ENCODE peak calls at places on chromosomes 2 and 18, in six cellular contexts. I is prostate gland, G is stomach, U is K562, J is SK-N-SH, O is HCT116. E is an unnamed sample.

GRCh38 chr2:164976301-164976700 is 21.0 kb upstream of the SLC38A11 start:
- DNase-seq in I (no peak), U (no peak), O (no peak), G (no peak), J (no peak), E (no peak)

GRCh38 chr18:57737661-57738060 is 65.5 kb downstream of the ATP8B1 start:
- DNase-seq in U (no peak), J (no peak), O (no peak), G (peak), I (peak), E (peak)

GRCh38 chr18:74489631-74490030 is 6.5 kb upstream of the CNDP2 start:
- DNase-seq in I (no peak), G (no peak), O (no peak), J (no peak), U (no peak), E (no peak)

GRCh38 chr2:238636269-238637073 is 209.7 kb downstream of the ASB1 start:
- DNase-seq in I (no peak), G (no peak), U (no peak), O (no peak), J (no peak), E (no peak)

GRCh38 chr2:9945596-9945995 is 5.9 kb upstream of the GRHL1 start:
- DNase-seq in I (no peak), O (no peak), J (no peak), U (no peak), G (no peak), E (no peak)

GRCh38 chr2:168661404-168661869 is 141.0 kb upstream of the NOSTRIN start:
- DNase-seq in G (no peak), U (no peak), I (no peak), O (no peak), J (no peak), E (no peak)

GRCh38 chr2:234723400-234723799 is 226.5 kb upstream of the ARL4C start:
- DNase-seq in G (no peak), U (no peak), J (no peak), O (no peak), I (no peak), E (no peak)

GRCh38 chr2:145186303-145186702 is 666.4 kb upstream of the ZEB2 start:
- DNase-seq in O (no peak), I (no peak), J (no peak), U (peak), G (no peak), E (no peak)

GRCh38 chr2:127094509-127095366 is 12.2 kb downstream of the BIN1 start:
- DNase-seq in O (no peak), U (no peak), J (peak), G (peak), I (peak), E (no peak)

GRCh38 chr2:18435425-18436037 is 124.9 kb downstream of the RDH14 start:
- DNase-seq in O (peak), U (peak), J (peak), G (no peak), I (peak), E (no peak)

GRCh38 chr2:242030858-242031257 is 161.3 kb downstream of the RTP5 start:
- DNase-seq in G (no peak), J (no peak), O (no peak), U (no peak), I (no peak), E (no peak)

DNA sequence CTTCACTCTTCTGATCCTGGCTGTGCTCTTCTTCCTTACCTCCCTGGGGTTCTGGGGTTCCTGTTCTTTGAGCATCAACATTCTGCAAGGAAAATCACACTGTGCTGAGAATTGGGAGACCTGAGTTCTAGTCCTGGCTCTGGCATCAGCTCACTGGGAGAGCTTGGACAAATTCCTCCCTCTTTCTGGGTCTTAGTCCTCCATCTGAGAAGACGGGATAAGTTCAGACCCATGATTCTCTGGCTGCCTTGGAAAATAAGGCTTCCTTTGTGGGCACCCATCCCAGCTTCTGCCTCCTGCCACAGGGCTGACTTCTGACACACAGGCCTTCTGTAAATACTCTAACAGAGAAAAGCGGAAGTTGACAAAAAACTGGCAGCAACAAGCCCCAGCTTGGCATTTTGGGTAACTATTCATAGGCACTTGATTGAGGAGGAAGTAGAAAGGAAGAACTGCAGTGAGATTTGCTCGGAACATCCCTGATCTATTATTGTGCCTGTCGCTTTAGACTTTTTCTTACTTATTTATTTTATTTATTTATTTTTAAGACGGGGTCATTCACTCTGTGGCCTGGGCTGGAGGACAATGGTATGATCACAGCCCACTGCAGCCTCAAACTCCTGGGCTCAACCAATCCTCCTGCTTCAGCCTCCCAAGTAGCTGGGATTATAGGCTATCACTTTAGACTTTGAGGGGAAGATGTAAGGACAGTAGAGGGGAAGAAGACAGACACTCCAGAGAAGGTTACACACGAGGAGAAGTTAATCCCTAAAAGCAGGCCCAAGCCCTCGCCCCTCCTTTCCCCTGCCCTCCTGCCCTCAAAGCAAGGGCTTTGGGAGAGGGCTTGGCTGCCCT is 7.9 kb downstream of the PCBP1 start:
- DNase-seq in O (no peak), G (peak), I (peak), U (no peak), J (no peak), E (peak)
- TF ChIP-seq POLR2AphosphoS5 in O (no peak), G (peak), I (peak), U (no peak), J (no peak), E (peak)

GRCh38 chr2:46276652-46277051 is 20.6 kb upstream of the EPAS1 start:
- DNase-seq in G (no peak), U (no peak), I (no peak), J (no peak), O (no peak), E (no peak)

GRCh38 chr2:46273225-46273863 is 23.9 kb upstream of the EPAS1 start:
- DNase-seq in O (no peak), J (no peak), G (no peak), I (no peak), U (no peak), E (no peak)

GRCh38 chr2:46277470-46278190 is 19.6 kb upstream of the EPAS1 start:
- DNase-seq in I (no peak), U (no peak), O (no peak), G (no peak), J (no peak), E (no peak)

GRCh38 chr2:46273919-46274318 is 23.3 kb upstream of the EPAS1 start:
- DNase-seq in U (no peak), I (no peak), O (no peak), G (no peak), J (no peak), E (no peak)

DNA sequence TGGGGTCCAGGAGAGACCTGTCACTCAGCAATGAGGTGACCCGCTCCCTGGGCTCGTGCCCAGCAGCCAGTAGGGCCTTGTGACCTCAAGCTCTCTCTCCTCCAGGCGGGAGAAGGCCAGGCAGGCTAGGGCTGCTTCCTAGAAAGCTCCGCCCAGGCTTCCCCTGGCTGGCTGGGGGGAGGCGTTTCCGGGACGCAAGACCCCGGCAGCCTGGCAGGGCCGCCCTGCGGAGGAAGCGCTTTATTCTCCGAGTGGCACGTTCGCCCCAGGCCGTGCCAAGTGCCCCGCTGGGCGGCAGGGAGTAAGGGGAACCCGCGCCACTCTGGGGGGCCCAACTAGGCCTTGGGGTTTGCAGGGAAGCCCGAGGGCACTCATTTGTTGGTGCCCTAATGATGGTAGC is 21.2 kb upstream of the EPAS1 start:
- DNase-seq in I (no peak), U (no peak), G (no peak), O (no peak), J (no peak), E (peak)
- TF ChIP-seq POLR2AphosphoS5 in I (no peak), U (no peak), G (no peak), O (no peak), J (no peak), E (peak)

DNA sequence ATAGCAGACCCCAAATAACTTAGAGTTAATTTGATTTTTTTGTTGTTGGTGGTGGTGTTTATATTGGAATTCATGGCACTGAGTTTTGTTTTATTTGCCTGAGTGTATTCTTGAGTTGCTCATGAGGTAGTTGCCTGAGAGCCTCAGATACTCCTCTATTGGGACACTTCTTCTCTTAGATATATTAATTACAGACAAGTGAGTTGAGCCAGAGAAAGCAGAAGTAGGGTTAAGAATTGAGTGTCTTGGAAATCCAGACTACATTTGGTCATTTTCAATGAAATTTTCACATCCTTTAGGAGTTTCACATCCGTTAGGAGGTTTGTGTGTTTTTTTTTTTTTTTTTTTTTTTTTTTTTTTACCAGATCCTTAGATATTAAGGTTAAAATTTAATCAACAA is 29.0 kb downstream of the FMNL2 start:
- DNase-seq in G (no peak), J (no peak), O (no peak), U (no peak), I (no peak), E (no peak)
- TF ChIP-seq POLR2AphosphoS5 in G (no peak), J (no peak), O (no peak), U (no peak), I (no peak), E (no peak)

GRCh38 chr2:183493060-183493459 is 368.8 kb downstream of the NUP35 start:
- DNase-seq in G (no peak), I (no peak), J (no peak), U (no peak), O (no peak), E (no peak)

GRCh38 chr2:183495079-183495478 is 370.8 kb downstream of the NUP35 start:
- DNase-seq in U (no peak), G (no peak), I (no peak), O (no peak), J (no peak), E (no peak)

GRCh38 chr2:183488421-183488820 is 364.2 kb downstream of the NUP35 start:
- DNase-seq in I (no peak), J (no peak), U (no peak), G (no peak), O (no peak), E (no peak)

GRCh38 chr2:183487316-183487715 is 363.1 kb downstream of the NUP35 start:
- DNase-seq in G (no peak), U (no peak), I (no peak), J (no peak), O (no peak), E (no peak)

GRCh38 chr2:183490930-183491329 is 366.7 kb downstream of the NUP35 start:
- DNase-seq in U (no peak), G (no peak), J (no peak), O (no peak), I (no peak), E (no peak)
- TF ChIP-seq POLR2AphosphoS5 in U (no peak), G (no peak), J (no peak), O (no peak), I (no peak), E (no peak)

GRCh38 chr2:59074071-59074470 is 832.9 kb upstream of the FANCL start:
- DNase-seq in O (no peak), J (no peak), I (no peak), U (no peak), G (no peak), E (no peak)

GRCh38 chr2:59073257-59073656 is 832.1 kb upstream of the FANCL start:
- DNase-seq in O (no peak), J (no peak), G (no peak), U (no peak), I (no peak), E (no peak)

GRCh38 chr2:59066787-59067399 is 825.8 kb upstream of the FANCL start:
- DNase-seq in J (no peak), U (no peak), O (no peak), G (no peak), I (no peak), E (peak)

GRCh38 chr2:59068255-59068654 is 827.1 kb upstream of the FANCL start:
- DNase-seq in I (no peak), J (no peak), G (no peak), U (no peak), O (no peak), E (no peak)
- TF ChIP-seq POLR2AphosphoS5 in I (no peak), J (no peak), G (no peak), U (no peak), O (no peak), E (no peak)

DNA sequence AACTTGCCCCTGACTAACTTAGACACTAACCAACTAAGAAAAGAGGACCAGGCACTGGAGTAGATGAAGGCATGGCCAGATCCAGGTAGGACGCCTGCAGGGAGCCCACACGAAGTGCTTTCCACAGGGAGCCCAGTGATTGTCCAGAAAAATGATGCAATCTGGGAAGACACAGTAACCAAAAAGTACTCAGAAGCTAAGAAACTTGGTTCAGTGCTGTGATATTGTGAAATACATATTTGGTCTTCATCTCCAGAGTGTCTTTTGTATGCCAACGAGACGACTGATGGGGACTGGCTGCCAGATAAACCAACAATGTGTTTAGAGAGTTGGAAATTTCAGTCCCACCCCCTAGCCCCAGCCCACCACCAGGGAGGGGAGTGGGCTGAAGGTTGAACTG is 135.0 kb downstream of the SP3 start:
- DNase-seq in G (no peak), O (no peak), J (no peak), U (no peak), I (no peak), E (no peak)
- TF ChIP-seq POLR2AphosphoS5 in G (no peak), O (no peak), J (no peak), U (no peak), I (no peak), E (no peak)

DNA sequence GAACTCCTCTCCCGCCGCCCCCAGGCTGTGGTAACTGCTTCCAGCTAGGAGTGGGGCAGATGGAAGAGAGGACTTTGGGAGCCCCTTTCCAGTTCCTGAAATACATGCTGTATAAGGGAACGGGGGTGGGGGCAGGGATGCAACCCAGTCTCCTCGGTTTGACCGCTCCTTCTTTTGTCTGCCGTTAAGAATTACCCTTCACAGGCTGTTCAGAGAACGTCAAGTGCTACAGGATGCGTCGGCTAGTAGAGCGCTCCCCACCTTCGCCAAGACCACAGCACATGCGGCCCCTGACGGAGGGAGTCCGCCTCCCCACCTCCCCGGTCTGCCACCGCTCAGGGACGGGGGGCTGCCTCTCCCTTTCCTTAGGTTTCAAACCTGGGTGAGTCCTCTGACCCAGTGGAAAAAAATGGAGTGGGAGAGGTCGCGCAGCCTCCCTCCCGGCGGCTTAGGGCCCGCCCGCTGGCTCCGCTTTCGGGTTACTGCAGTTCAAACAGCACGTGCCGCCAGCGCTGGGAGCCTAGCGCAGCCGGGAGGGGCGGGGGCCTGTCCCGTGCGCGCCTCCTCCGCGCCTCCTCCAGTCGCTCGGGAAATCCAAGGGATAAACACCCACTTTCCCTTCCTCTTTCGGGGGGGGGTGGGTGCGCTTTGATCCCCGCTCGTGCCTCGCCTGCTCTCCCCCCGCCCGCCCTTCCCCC is 4.8 kb downstream of the CYP26B1 start:
- DNase-seq in U (no peak), O (no peak), I (peak), J (peak), G (peak), E (peak)
- TF ChIP-seq POLR2AphosphoS5 in U (no peak), O (no peak), I (no peak), J (no peak), G (peak), E (peak)